ENCODE peak calls at places on chromosomes 2 and 18, in five cellular contexts. One of them, this sample, is unnamed. For H3K4me1, the result is how much of the 10 kb centered on the place peaks cover.

GRCh38 chr2:1572638-1573037 is 159.4 kb downstream of the TPO start:
- DNase-seq in DND-41: no peak
- DNase-seq in right cardiac atrium: peak
- DNase-seq in H1: no peak
- DNase-seq in ovary: peak
- DNase-seq in this sample: no peak

GRCh38 chr2:73075477-73076373 is 4.2 kb upstream of the SFXN5 start:
- DNase-seq in right cardiac atrium: no peak
- DNase-seq in ovary: no peak
- DNase-seq in DND-41: no peak
- DNase-seq in H1: no peak
- DNase-seq in this sample: no peak

GRCh38 chr18:80193701-80194100 is 53.6 kb downstream of the PARD6G start:
- DNase-seq in DND-41: no peak
- DNase-seq in right cardiac atrium: no peak
- DNase-seq in ovary: no peak
- DNase-seq in H1: peak
- DNase-seq in this sample: no peak

GRCh38 chr2:211093743-211094303 is 537.4 kb downstream of the CPS1 start:
- DNase-seq in ovary: no peak
- DNase-seq in DND-41: no peak
- DNase-seq in H1: no peak
- DNase-seq in right cardiac atrium: no peak
- DNase-seq in this sample: no peak

GRCh38 chr2:76415821-76416220 is 705.1 kb upstream of the GCFC2 start:
- DNase-seq in H1: no peak
- DNase-seq in DND-41: peak
- DNase-seq in right cardiac atrium: no peak
- DNase-seq in ovary: no peak
- DNase-seq in this sample: no peak

GRCh38 chr18:9354256-9354655 is 19.7 kb downstream of the TWSG1 start:
- DNase-seq in DND-41: no peak
- DNase-seq in H1: no peak
- DNase-seq in ovary: no peak
- DNase-seq in right cardiac atrium: no peak
- DNase-seq in this sample: no peak

GRCh38 chr18:54392621-54393023 is 34.9 kb downstream of the C18orf54 start:
- DNase-seq in ovary: no peak
- DNase-seq in DND-41: no peak
- DNase-seq in right cardiac atrium: no peak
- DNase-seq in H1: no peak
- DNase-seq in this sample: peak

GRCh38 chr2:171056307-171056706 is 104.4 kb downstream of the TLK1 start:
- DNase-seq in right cardiac atrium: no peak
- DNase-seq in H1: no peak
- DNase-seq in DND-41: no peak
- DNase-seq in ovary: no peak
- DNase-seq in this sample: no peak

GRCh38 chr2:30865892-30866681 is 58.8 kb upstream of the CAPN13 start:
- DNase-seq in right cardiac atrium: no peak
- DNase-seq in H1: no peak
- DNase-seq in ovary: no peak
- DNase-seq in DND-41: peak
- DNase-seq in this sample: no peak

GRCh38 chr18:48139427-48140347 is 209.2 kb upstream of the SMAD2 start:
- DNase-seq in ovary: peak
- DNase-seq in right cardiac atrium: peak
- DNase-seq in DND-41: no peak
- DNase-seq in H1: no peak
- DNase-seq in this sample: no peak

GRCh38 chr2:216777637-216778273 is 82.1 kb downstream of the TNP1 start:
- DNase-seq in right cardiac atrium: no peak
- DNase-seq in H1: peak
- DNase-seq in DND-41: peak
- DNase-seq in ovary: no peak
- DNase-seq in this sample: no peak

GRCh38 chr2:95552911-95553310 is 38.9 kb upstream of the TRIM43 start:
- DNase-seq in ovary: no peak
- DNase-seq in DND-41: no peak
- DNase-seq in H1: no peak
- DNase-seq in right cardiac atrium: peak
- DNase-seq in this sample: no peak

GRCh38 chr2:200130762-200131166 is 175.4 kb downstream of the MAIP1 start:
- DNase-seq in H1: no peak
- DNase-seq in ovary: no peak
- DNase-seq in right cardiac atrium: no peak
- DNase-seq in DND-41: no peak
- DNase-seq in this sample: no peak

GRCh38 chr2:29726976-29727375 is 194.4 kb downstream of the ALK start:
- DNase-seq in right cardiac atrium: no peak
- DNase-seq in ovary: no peak
- DNase-seq in DND-41: no peak
- DNase-seq in H1: no peak
- DNase-seq in this sample: no peak

GRCh38 chr2:50514881-50515280 is 517.1 kb downstream of the NRXN1 start:
- DNase-seq in H1: peak
- DNase-seq in DND-41: no peak
- DNase-seq in ovary: no peak
- DNase-seq in right cardiac atrium: no peak
- DNase-seq in this sample: no peak

GRCh38 chr2:60530660-60531276 is 22.7 kb downstream of the BCL11A start:
- DNase-seq in DND-41: peak
- DNase-seq in right cardiac atrium: peak
- DNase-seq in ovary: no peak
- DNase-seq in H1: peak
- DNase-seq in this sample: no peak

GRCh38 chr2:61536086-61536722 is 2.0 kb downstream of the XPO1 start:
- DNase-seq in right cardiac atrium: peak
- DNase-seq in ovary: no peak
- DNase-seq in DND-41: no peak
- DNase-seq in H1: no peak
- DNase-seq in this sample: no peak

GRCh38 chr2:28274911-28275685 is 117.6 kb upstream of the FOSL2 start:
- DNase-seq in H1: no peak
- DNase-seq in ovary: no peak
- DNase-seq in DND-41: no peak
- DNase-seq in right cardiac atrium: peak
- DNase-seq in this sample: no peak

GRCh38 chr2:32559136-32559535 is 68.7 kb upstream of the TTC27 start:
- DNase-seq in ovary: no peak
- DNase-seq in right cardiac atrium: no peak
- DNase-seq in H1: no peak
- DNase-seq in DND-41: no peak
- DNase-seq in this sample: no peak

GRCh38 chr2:200787351-200788128 is 24.2 kb upstream of the BZW1 start:
- DNase-seq in H1: no peak
- DNase-seq in DND-41: no peak
- DNase-seq in ovary: no peak
- DNase-seq in right cardiac atrium: no peak
- DNase-seq in this sample: no peak

GRCh38 chr2:201358684-201359083 is 1.5 kb upstream of the FLACC1 start:
- DNase-seq in DND-41: no peak
- DNase-seq in ovary: no peak
- DNase-seq in H1: no peak
- DNase-seq in right cardiac atrium: no peak
- DNase-seq in this sample: no peak

GRCh38 chr2:101991731-101992145 is at the start of gene IL1R2:
- DNase-seq in H1: no peak
- DNase-seq in right cardiac atrium: peak
- DNase-seq in DND-41: no peak
- DNase-seq in ovary: no peak
- DNase-seq in this sample: no peak

GRCh38 chr2:232260075-232260474 is 118.5 kb upstream of the ALPP start:
- DNase-seq in right cardiac atrium: no peak
- DNase-seq in DND-41: no peak
- DNase-seq in H1: no peak
- DNase-seq in ovary: no peak
- DNase-seq in this sample: no peak

GRCh38 chr18:2512059-2512458 is 59.2 kb downstream of the METTL4 start:
- DNase-seq in DND-41: no peak
- DNase-seq in ovary: no peak
- DNase-seq in H1: no peak
- DNase-seq in right cardiac atrium: no peak
- DNase-seq in this sample: no peak

GRCh38 chr2:98465456-98466201 is 21.0 kb downstream of the INPP4A start:
- DNase-seq in H1: no peak
- DNase-seq in ovary: peak
- DNase-seq in DND-41: peak
- DNase-seq in right cardiac atrium: peak
- DNase-seq in this sample: peak

GRCh38 chr2:42147641-42148274 is 21.4 kb upstream of the EML4 start:
- DNase-seq in ovary: no peak
- DNase-seq in DND-41: no peak
- DNase-seq in H1: no peak
- DNase-seq in right cardiac atrium: no peak
- DNase-seq in this sample: no peak

GRCh38 chr2:84857566-84857965 is 23.3 kb downstream of the TRABD2A start:
- DNase-seq in DND-41: no peak
- DNase-seq in ovary: no peak
- DNase-seq in H1: no peak
- DNase-seq in right cardiac atrium: no peak
- DNase-seq in this sample: no peak

GRCh38 chr2:227016894-227017293 is 147.1 kb downstream of the COL4A4 start:
- DNase-seq in ovary: no peak
- DNase-seq in DND-41: no peak
- DNase-seq in H1: no peak
- DNase-seq in right cardiac atrium: no peak
- DNase-seq in this sample: no peak

GRCh38 chr2:108911807-108912628 is 77.0 kb downstream of the EDAR start:
- DNase-seq in DND-41: no peak
- DNase-seq in right cardiac atrium: no peak
- DNase-seq in ovary: no peak
- DNase-seq in H1: peak
- DNase-seq in this sample: peak

GRCh38 chr18:39611381-39612090 is 2045.9 kb upstream of the CELF4 start:
- DNase-seq in H1: no peak
- DNase-seq in DND-41: no peak
- DNase-seq in ovary: no peak
- DNase-seq in right cardiac atrium: no peak
- DNase-seq in this sample: no peak

GRCh38 chr2:9251154-9252001 is 44.8 kb downstream of the ASAP2 start:
- DNase-seq in ovary: no peak
- DNase-seq in DND-41: no peak
- DNase-seq in right cardiac atrium: peak
- DNase-seq in H1: no peak
- DNase-seq in this sample: no peak

GRCh38 chr2:64114063-64114911 is 29.9 kb downstream of the PELI1 start:
- DNase-seq in H1: no peak
- DNase-seq in ovary: no peak
- DNase-seq in right cardiac atrium: no peak
- DNase-seq in DND-41: no peak
- DNase-seq in this sample: no peak

GRCh38 chr18:25931126-25931525 is 159.3 kb downstream of the SS18 start:
- DNase-seq in right cardiac atrium: no peak
- DNase-seq in DND-41: no peak
- DNase-seq in ovary: no peak
- DNase-seq in H1: no peak
- DNase-seq in this sample: no peak

GRCh38 chr18:23227729-23228075 is 92.4 kb downstream of the CABLES1 start:
- DNase-seq in right cardiac atrium: no peak
- DNase-seq in ovary: no peak
- DNase-seq in DND-41: no peak
- DNase-seq in H1: no peak
- DNase-seq in this sample: no peak
- H3K4me1 ChIP-seq in right cardiac atrium: under half
- H3K4me1 ChIP-seq in ovary: under half
- H3K4me1 ChIP-seq in DND-41: under half
- H3K4me1 ChIP-seq in H1: under half
- H3K4me1 ChIP-seq in this sample: under half

GRCh38 chr18:31512203-31512764 is 14.3 kb downstream of the DSG2 start:
- DNase-seq in DND-41: no peak
- DNase-seq in right cardiac atrium: no peak
- DNase-seq in H1: no peak
- DNase-seq in ovary: no peak
- DNase-seq in this sample: no peak
- H3K27ac ChIP-seq in DND-41: no peak
- H3K27ac ChIP-seq in right cardiac atrium: no peak
- H3K27ac ChIP-seq in H1: no peak
- H3K27ac ChIP-seq in ovary: no peak
- H3K27ac ChIP-seq in this sample: no peak

GRCh38 chr2:118088051-118089014 is at the start of gene INSIG2:
- DNase-seq in DND-41: peak
- DNase-seq in H1: peak
- DNase-seq in right cardiac atrium: peak
- DNase-seq in ovary: peak
- DNase-seq in this sample: peak
- H3K4me1 ChIP-seq in DND-41: under half
- H3K4me1 ChIP-seq in H1: under half
- H3K4me1 ChIP-seq in right cardiac atrium: under half
- H3K4me1 ChIP-seq in ovary: under half
- H3K4me1 ChIP-seq in this sample: under half

GRCh38 chr18:63131944-63132818 is 187.4 kb downstream of the BCL2 start:
- DNase-seq in DND-41: no peak
- DNase-seq in H1: no peak
- DNase-seq in ovary: no peak
- DNase-seq in right cardiac atrium: no peak
- DNase-seq in this sample: no peak

GRCh38 chr18:63126134-63127067 is 193.2 kb downstream of the BCL2 start:
- DNase-seq in DND-41: no peak
- DNase-seq in ovary: no peak
- DNase-seq in H1: no peak
- DNase-seq in right cardiac atrium: no peak
- DNase-seq in this sample: no peak

GRCh38 chr18:63131106-63131943 is 188.2 kb downstream of the BCL2 start:
- DNase-seq in right cardiac atrium: peak
- DNase-seq in H1: no peak
- DNase-seq in DND-41: peak
- DNase-seq in ovary: peak
- DNase-seq in this sample: peak

GRCh38 chr18:63130176-63130575 is 189.4 kb downstream of the BCL2 start:
- DNase-seq in ovary: no peak
- DNase-seq in H1: no peak
- DNase-seq in DND-41: no peak
- DNase-seq in right cardiac atrium: no peak
- DNase-seq in this sample: no peak

DNA sequence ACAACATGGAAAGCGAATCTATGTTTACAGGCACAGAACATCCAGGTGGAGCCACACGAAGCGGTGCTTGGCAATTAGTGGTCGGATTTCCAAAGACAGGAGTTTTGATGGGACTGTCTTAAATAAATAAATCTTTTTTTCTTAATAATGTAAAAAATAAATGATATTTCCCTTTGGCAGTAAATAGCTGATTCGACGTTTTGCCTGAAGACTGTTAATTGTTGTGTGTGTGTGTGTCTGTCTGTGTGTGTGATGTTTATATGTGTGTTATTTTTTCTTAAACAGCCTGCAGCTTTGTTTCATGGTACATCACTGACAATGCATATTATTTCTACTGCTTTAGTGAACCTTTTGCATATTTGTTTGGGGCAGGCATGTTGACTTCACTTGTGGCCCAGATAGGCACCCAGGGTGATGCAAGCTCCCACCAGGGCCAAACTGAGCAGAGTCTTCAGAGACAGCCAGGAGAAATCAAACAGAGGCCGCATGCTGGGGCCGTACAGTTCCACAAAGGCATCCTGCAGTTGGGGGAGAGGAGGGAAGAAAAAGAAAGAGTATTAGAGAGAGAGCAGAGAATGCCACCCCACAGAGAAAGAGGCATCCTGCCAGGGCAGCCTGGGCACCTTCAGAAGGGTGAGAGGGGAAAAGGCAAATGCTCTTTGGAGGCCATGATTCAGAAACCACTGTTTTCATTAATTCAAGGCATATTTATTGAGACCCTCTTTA is 191.2 kb downstream of the BCL2 start:
- DNase-seq in H1: no peak
- DNase-seq in DND-41: no peak
- DNase-seq in ovary: no peak
- DNase-seq in right cardiac atrium: no peak
- DNase-seq in this sample: no peak
- H3K27ac ChIP-seq in H1: no peak
- H3K27ac ChIP-seq in DND-41: no peak
- H3K27ac ChIP-seq in ovary: no peak
- H3K27ac ChIP-seq in right cardiac atrium: no peak
- H3K27ac ChIP-seq in this sample: no peak